ENCODE peak calls at places on chromosomes 2 and 18, in six cellular contexts. L is stomach, R is AG10803, T is psoas muscle, J is pancreas, F is cardiac fibroblast. I is an unnamed sample.
A peak's percentile ranks its signal among the peaks of the same experiment; 100 is the strongest.

GRCh38 chr2:39368376-39368775 is 68.7 kb downstream of the MAP4K3 start:
- DNase-seq in L (no peak), R (no peak), T (no peak), J (no peak), F (no peak), I (no peak)

GRCh38 chr2:74876081-74876886 is 42.4 kb downstream of the HK2 start:
- DNase-seq in L (no peak), R (peak; percentile 73), T (no peak), J (no peak), F (peak; percentile 75), I (peak; percentile 7)

GRCh38 chr2:241561811-241562210 is 3.3 kb downstream of the BOK start:
- DNase-seq in L (peak; percentile 76), R (peak; percentile 62), T (peak; percentile 63), J (peak; percentile 76), F (peak; percentile 55), I (no peak)

GRCh38 chr2:230410861-230411464 is 5.0 kb upstream of the SP100 start:
- DNase-seq in L (no peak), R (no peak), T (no peak), J (no peak), F (no peak), I (peak; percentile 28)

GRCh38 chr18:31555971-31556747 is 35.5 kb upstream of the TTR start:
- DNase-seq in L (no peak), R (peak; percentile 61), T (no peak), J (no peak), F (peak; percentile 80), I (peak; percentile 51)

GRCh38 chr2:66414896-66415295 is 20.0 kb upstream of the MEIS1 start:
- DNase-seq in L (no peak), R (no peak), T (no peak), J (no peak), F (no peak), I (no peak)

GRCh38 chr2:240626531-240627300 is 1.4 kb downstream of the GPR35 start:
- DNase-seq in L (no peak), R (no peak), T (peak; percentile 14), J (peak; percentile 50), F (no peak), I (no peak)

GRCh38 chr2:217467331-217467730 is 535.5 kb downstream of the TNS1 start:
- DNase-seq in L (no peak), R (peak; percentile 67), T (no peak), J (no peak), F (no peak), I (no peak)

GRCh38 chr18:9696112-9696511 is 12.0 kb upstream of the RAB31 start:
- DNase-seq in L (no peak), R (peak; percentile 39), T (no peak), J (no peak), F (no peak), I (no peak)

GRCh38 chr18:59851784-59852399 is 47.9 kb upstream of the PMAIP1 start:
- DNase-seq in L (no peak), R (no peak), T (no peak), J (no peak), F (no peak), I (no peak)

GRCh38 chr18:32470136-32470712 is 458 bp downstream of the GAREM1 start:
- DNase-seq in L (peak; percentile 45), R (peak; percentile 16), T (peak; percentile 61), J (peak; percentile 76), F (peak; percentile 46), I (no peak)

GRCh38 chr2:197904446-197904845 is 100.1 kb downstream of the PLCL1 start:
- DNase-seq in L (no peak), R (no peak), T (no peak), J (no peak), F (no peak), I (no peak)

GRCh38 chr2:170587937-170588336 is 127.2 kb upstream of the SP5 start:
- DNase-seq in L (no peak), R (no peak), T (no peak), J (no peak), F (peak; percentile 2), I (no peak)

GRCh38 chr2:216622526-216622925 is 10.7 kb upstream of the IGFBP2 start:
- DNase-seq in L (no peak), R (no peak), T (no peak), J (no peak), F (no peak), I (no peak)

GRCh38 chr18:54888933-54889332 is 60.7 kb downstream of the RAB27B start:
- DNase-seq in L (no peak), R (peak; percentile 71), T (no peak), J (no peak), F (peak; percentile 85), I (no peak)

GRCh38 chr2:241935314-241935713 is 65.8 kb downstream of the RTP5 start:
- DNase-seq in L (no peak), R (peak; percentile 80), T (no peak), J (no peak), F (peak; percentile 76), I (no peak)

GRCh38 chr2:96540136-96540535 is 3.6 kb downstream of the ARID5A start:
- DNase-seq in L (no peak), R (peak; percentile 74), T (no peak), J (no peak), F (peak; percentile 28), I (no peak)

GRCh38 chr2:35462226-35462983 is 893.2 kb upstream of the CRIM1 start:
- DNase-seq in L (no peak), R (peak; percentile 0), T (no peak), J (no peak), F (peak; percentile 6), I (no peak)

GRCh38 chr2:63734510-63734909 is 107.2 kb upstream of the UGP2 start:
- DNase-seq in L (no peak), R (peak; percentile 70), T (no peak), J (no peak), F (peak; percentile 35), I (no peak)

GRCh38 chr2:85173909-85174308 is 40.7 kb downstream of the TCF7L1 start:
- DNase-seq in L (no peak), R (peak; percentile 27), T (peak; percentile 48), J (no peak), F (peak; percentile 33), I (no peak)

GRCh38 chr18:63515799-63516198 is 26.4 kb upstream of the SERPINB12 start:
- DNase-seq in L (no peak), R (no peak), T (no peak), J (no peak), F (no peak), I (no peak)

GRCh38 chr18:63514326-63514725 is 27.8 kb upstream of the SERPINB12 start:
- DNase-seq in L (no peak), R (no peak), T (no peak), J (no peak), F (no peak), I (no peak)

GRCh38 chr18:63515279-63515678 is 26.9 kb upstream of the SERPINB12 start:
- DNase-seq in L (no peak), R (no peak), T (no peak), J (no peak), F (no peak), I (no peak)

GRCh38 chr18:63520053-63520452 is 22.1 kb upstream of the SERPINB12 start:
- DNase-seq in L (no peak), R (no peak), T (no peak), J (no peak), F (no peak), I (no peak)

GRCh38 chr18:63518178-63519012 is 23.8 kb upstream of the SERPINB12 start:
- DNase-seq in L (peak; percentile 52), R (peak; percentile 71), T (no peak), J (no peak), F (peak; percentile 85), I (peak; percentile 4)
- H3K4me3 ChIP-seq in L (no peak overlapping the region), R (no peak overlapping the region), T (no peak overlapping the region), J (no peak overlapping the region), F (no peak overlapping the region), I (no peak overlapping the region)

DNA sequence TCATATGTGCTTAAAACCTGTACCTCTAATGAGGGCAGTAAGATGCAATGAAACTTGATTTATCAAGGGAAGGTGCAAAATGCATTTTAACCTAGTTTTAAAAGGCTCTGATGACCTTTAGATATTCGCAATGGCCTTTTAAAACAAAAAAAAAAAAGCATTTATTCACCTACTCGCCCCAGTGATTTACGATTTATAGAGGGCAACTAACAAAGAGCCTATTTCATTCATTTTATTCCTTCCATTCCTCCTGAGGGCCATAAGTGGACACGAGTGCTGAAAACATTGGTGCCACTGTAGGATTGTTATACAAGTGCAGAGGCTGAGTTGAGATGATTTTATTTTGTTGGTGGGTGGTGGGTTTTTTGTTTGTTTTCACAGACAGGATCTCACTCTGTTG is 48.1 kb downstream of the RNF152 start:
- DNase-seq in L (no peak), R (no peak), T (no peak), J (no peak), F (no peak), I (no peak)
- H3K4me3 ChIP-seq in L (no peak overlapping the region), R (no peak overlapping the region), T (no peak overlapping the region), J (no peak overlapping the region), F (no peak overlapping the region), I (no peak overlapping the region)

GRCh38 chr2:27409321-27410073 is at the start of gene PPM1G:
- DNase-seq in L (peak; percentile 97), R (peak; percentile 89), T (peak; percentile 95), J (peak; percentile 99), F (peak; percentile 92), I (peak; percentile 94)

GRCh38 chr2:27412419-27413152 is 3.2 kb upstream of the PPM1G start:
- DNase-seq in L (no peak), R (no peak), T (no peak), J (no peak), F (no peak), I (no peak)

GRCh38 chr2:27408601-27409320 is 630 bp downstream of the PPM1G start:
- DNase-seq in L (no peak), R (no peak), T (no peak), J (no peak), F (peak; percentile 16), I (no peak)

DNA sequence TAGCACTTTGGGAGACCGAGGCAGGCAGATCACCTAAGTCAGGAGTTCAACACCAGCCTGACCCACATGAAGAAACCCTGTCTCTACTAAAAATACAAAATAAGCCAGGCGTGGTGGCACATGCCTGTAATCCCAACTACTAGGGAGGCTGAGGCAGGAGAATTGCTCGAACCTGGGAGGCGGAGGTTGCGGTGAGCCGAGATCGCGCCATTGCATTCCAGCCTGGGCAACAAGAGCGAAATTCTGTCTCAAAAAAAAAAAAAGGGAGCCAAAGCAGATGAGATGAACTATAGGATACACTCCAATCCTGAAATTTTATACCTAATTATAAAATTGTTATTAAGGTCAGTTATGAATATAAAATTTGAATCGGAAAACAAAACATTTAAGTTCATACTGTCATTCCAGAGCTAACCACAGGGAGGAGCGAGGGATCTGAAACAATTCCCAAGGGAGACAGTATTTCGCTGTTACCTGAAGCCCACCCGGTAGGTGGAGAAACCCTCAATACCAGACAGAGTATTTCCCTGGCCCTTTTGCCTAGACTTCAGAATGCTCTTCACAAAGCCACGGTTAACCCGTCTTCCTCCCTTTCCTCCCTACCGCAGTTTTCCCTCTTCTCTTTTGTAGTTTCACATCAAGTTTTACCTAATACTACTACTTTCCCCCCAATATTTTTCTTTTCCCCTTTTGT is 1.4 kb downstream of the PPM1G start:
- DNase-seq in L (no peak), R (peak; percentile 40), T (no peak), J (no peak), F (peak; percentile 76), I (no peak)
- H3K4me3 ChIP-seq in L (peak overlapping the region; percentile 99), R (peak overlapping the region; percentile 88), T (peak overlapping the region; percentile 98), J (peak overlapping the region; percentile 89), F (peak overlapping the region; percentile 99), I (peak overlapping the region; percentile 66)

DNA sequence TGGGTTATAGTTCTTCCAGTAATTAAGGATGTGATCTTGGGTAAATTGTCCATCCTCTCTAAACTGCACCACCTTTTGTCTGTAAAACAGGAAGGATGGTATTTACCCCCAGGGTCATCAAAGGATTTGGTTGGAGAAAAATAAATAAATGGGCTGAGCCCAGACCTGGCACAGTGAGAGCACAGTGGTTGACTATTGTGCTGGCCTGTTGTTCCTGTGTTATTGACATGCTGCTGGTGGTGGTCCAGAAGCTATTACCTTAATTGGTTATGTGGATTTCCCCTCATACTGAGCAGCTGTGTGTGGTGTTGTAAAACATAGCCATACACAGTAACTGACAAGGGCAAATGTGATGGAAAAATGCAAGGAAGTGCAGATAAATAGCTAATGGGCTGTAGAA is 746 bp upstream of the IL37 start:
- DNase-seq in L (no peak), R (no peak), T (no peak), J (no peak), F (no peak), I (no peak)
- H3K4me3 ChIP-seq in L (no peak overlapping the region), R (no peak overlapping the region), T (no peak overlapping the region), J (no peak overlapping the region), F (no peak overlapping the region), I (no peak overlapping the region)